ENCODE peak calls at places on chromosomes 5 and 9, in seven cellular contexts. G, Z, F, S, I, V and R are unnamed samples.

GRCh38 chr9:96150324-96151023 is 151.5 kb downstream of the HSD17B3 start:
- DNase-seq in F (no peak), G (no peak), V (no peak), Z (no peak), I (no peak), S (no peak), R (peak; percentile 46)

GRCh38 chr5:114010362-114010761 is 351.5 kb upstream of the KCNN2 start:
- DNase-seq in G (no peak), Z (peak; percentile 45), S (no peak), F (no peak), I (no peak), V (no peak), R (no peak)

GRCh38 chr9:135791431-135792267 is 89.7 kb downstream of the KCNT1 start:
- DNase-seq in F (no peak), S (no peak), Z (no peak), V (no peak), I (no peak), G (no peak), R (no peak)

GRCh38 chr5:39449572-39449971 is 24.8 kb upstream of the DAB2 start:
- DNase-seq in G (no peak), S (no peak), Z (no peak), F (no peak), V (no peak), I (no peak), R (no peak)

GRCh38 chr5:173232499-173233346 is 2.3 kb downstream of the NKX2-5 start:
- DNase-seq in I (no peak), S (no peak), Z (peak; percentile 27), V (peak; percentile 59), F (no peak), G (no peak), R (no peak)

GRCh38 chr9:13032585-13032984 is 246.9 kb downstream of the MPDZ start:
- DNase-seq in I (no peak), S (no peak), G (no peak), V (no peak), F (no peak), Z (no peak), R (no peak)

GRCh38 chr5:77679791-77680190 is 41.3 kb upstream of the OTP start:
- DNase-seq in Z (peak; percentile 75), G (no peak), I (no peak), S (no peak), V (no peak), F (no peak), R (no peak)

GRCh38 chr5:160312960-160313734 is 783 bp upstream of the CCNJL start:
- DNase-seq in I (no peak), S (no peak), F (no peak), Z (no peak), G (no peak), V (no peak), R (no peak)

GRCh38 chr9:38359689-38360385 is 32.7 kb upstream of the ALDH1B1 start:
- DNase-seq in Z (peak; percentile 69), S (no peak), V (no peak), G (no peak), I (no peak), F (no peak), R (no peak)

GRCh38 chr5:146751781-146752401 is 126.7 kb downstream of the PPP2R2B start:
- DNase-seq in G (no peak), Z (no peak), S (no peak), I (peak; percentile 52), F (no peak), V (no peak), R (peak; percentile 25)

GRCh38 chr5:87020099-87020934 is 247.4 kb upstream of the RASA1 start:
- DNase-seq in V (peak; percentile 50), S (no peak), Z (peak; percentile 26), I (peak; percentile 80), F (peak; percentile 52), G (peak; percentile 7), R (peak; percentile 37)

GRCh38 chr9:2506310-2506709 is 115.3 kb upstream of the VLDLR start:
- DNase-seq in I (no peak), S (no peak), F (no peak), Z (no peak), G (no peak), V (peak; percentile 16), R (no peak)

GRCh38 chr9:109122726-109123621 is 3.2 kb upstream of the TMEM245 start:
- DNase-seq in Z (no peak), S (no peak), F (no peak), I (no peak), V (no peak), G (no peak), R (no peak)

GRCh38 chr5:3329427-3329826 is 266.2 kb upstream of the IRX1 start:
- DNase-seq in Z (no peak), G (no peak), S (no peak), V (no peak), I (no peak), F (no peak), R (no peak)

GRCh38 chr5:10505517-10506095 is 58.3 kb upstream of the ANKRD33B start:
- DNase-seq in Z (no peak), G (no peak), F (no peak), V (no peak), S (no peak), I (peak; percentile 6), R (no peak)

GRCh38 chr9:4334439-4334838 is 34.6 kb upstream of the GLIS3 start:
- DNase-seq in I (no peak), Z (peak; percentile 24), F (peak; percentile 67), G (peak; percentile 15), S (no peak), V (peak; percentile 96), R (peak; percentile 42)

GRCh38 chr5:52073993-52074689 is 690.9 kb downstream of the ISL1 start:
- DNase-seq in F (no peak), I (no peak), S (no peak), Z (no peak), V (no peak), G (no peak), R (no peak)

GRCh38 chr9:96501981-96502833 is 52.2 kb downstream of the HABP4 start:
- DNase-seq in S (no peak), F (no peak), V (no peak), Z (no peak), I (no peak), G (no peak), R (no peak)

GRCh38 chr5:944992-945685 is 52.5 kb downstream of the TRIP13 start:
- DNase-seq in V (no peak), I (no peak), Z (no peak), F (no peak), G (no peak), S (no peak), R (no peak)

GRCh38 chr5:159216454-159216853 is 7.1 kb upstream of the RNF145 start:
- DNase-seq in I (no peak), V (no peak), Z (peak; percentile 9), S (no peak), G (no peak), F (no peak), R (no peak)

GRCh38 chr9:88746029-88746743 is 211.2 kb downstream of the NXNL2 start:
- DNase-seq in V (no peak), S (no peak), Z (peak; percentile 95), G (no peak), F (peak; percentile 22), I (peak; percentile 69), R (peak; percentile 40)

GRCh38 chr9:105259274-105259673 is 14.8 kb downstream of the SLC44A1 start:
- DNase-seq in Z (no peak), F (no peak), V (no peak), S (no peak), I (no peak), G (no peak), R (no peak)
- H3K4me1 ChIP-seq in Z (peaks cover 18% of the 10 kb centered on the region), F (peaks cover 21% of the 10 kb centered on the region), V (peaks cover 2% of the 10 kb centered on the region), S (no peaks in the 10 kb centered on the region), I (no peaks in the 10 kb centered on the region), G (peaks cover 29% of the 10 kb centered on the region), R (peaks cover 19% of the 10 kb centered on the region)

DNA sequence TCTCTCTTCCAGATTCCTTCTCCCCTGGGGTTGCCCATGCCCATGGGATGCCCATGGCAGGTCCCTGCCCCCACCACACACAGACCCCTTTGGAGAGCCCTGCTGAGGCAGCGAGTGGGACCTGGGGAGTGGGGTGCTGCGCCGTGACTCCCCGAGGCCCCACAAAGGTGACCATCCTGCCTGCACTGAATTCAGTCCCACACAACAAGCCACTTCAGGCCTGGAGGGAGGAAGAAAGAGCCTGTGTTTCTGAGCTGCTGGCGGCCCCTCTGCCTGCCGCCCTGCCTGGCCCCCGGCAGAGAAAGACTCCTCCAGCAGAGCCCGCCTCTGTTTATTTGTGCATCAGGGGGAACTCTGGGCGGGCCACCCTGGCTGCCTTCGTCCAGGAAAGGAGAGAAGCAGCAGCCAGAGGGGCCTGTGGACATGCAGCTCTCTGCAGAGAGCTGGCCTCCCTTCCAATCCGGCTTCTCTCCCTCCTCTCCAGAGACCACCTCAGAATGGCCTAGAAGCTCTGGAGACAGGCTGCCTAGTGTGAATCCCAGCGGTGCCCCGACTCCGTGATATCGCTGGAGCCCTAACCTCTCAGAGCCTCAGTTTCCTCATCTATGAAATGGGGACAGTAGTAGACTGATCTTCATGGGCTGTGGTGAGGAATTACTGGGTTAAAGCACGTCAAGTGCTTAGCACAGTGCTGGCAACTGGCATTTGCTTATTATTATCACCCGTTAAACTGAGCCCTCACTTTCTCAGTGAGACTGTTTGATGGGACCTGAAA is 72.9 kb downstream of the COL27A1 start:
- DNase-seq in V (no peak), S (no peak), I (no peak), F (no peak), Z (no peak), G (no peak), R (no peak)
- H3K4me1 ChIP-seq in V (no peaks in the 10 kb centered on the region), S (no peaks in the 10 kb centered on the region), I (peaks cover 3% of the 10 kb centered on the region), F (no peaks in the 10 kb centered on the region), Z (peaks cover 28% of the 10 kb centered on the region), G (peaks cover 22% of the 10 kb centered on the region), R (no peaks in the 10 kb centered on the region)

GRCh38 chr9:592733-593132 is 248.8 kb upstream of the DMRT1 start:
- DNase-seq in V (no peak), I (no peak), F (no peak), Z (no peak), S (no peak), G (no peak), R (no peak)
- H3K4me1 ChIP-seq in V (peaks cover 11% of the 10 kb centered on the region), I (no peaks in the 10 kb centered on the region), F (peaks cover 6% of the 10 kb centered on the region), Z (peaks cover 7% of the 10 kb centered on the region), S (no peaks in the 10 kb centered on the region), G (peaks cover 17% of the 10 kb centered on the region), R (peaks cover 16% of the 10 kb centered on the region)

GRCh38 chr5:31638286-31638685 is 645 bp upstream of the PDZD2 start:
- DNase-seq in V (no peak), Z (peak; percentile 12), I (peak; percentile 54), G (no peak), F (peak; percentile 55), S (no peak), R (no peak)

GRCh38 chr5:31632460-31632859 is 6.5 kb upstream of the PDZD2 start:
- DNase-seq in I (no peak), V (no peak), Z (no peak), F (no peak), G (no peak), S (no peak), R (no peak)

GRCh38 chr5:31637851-31638250 is 1.1 kb upstream of the PDZD2 start:
- DNase-seq in G (no peak), S (no peak), I (no peak), V (no peak), Z (no peak), F (no peak), R (no peak)

GRCh38 chr5:31638748-31639418 is at the start of gene PDZD2:
- DNase-seq in F (peak; percentile 73), Z (peak; percentile 65), I (peak; percentile 76), S (peak; percentile 75), G (peak; percentile 38), V (peak; percentile 79), R (peak; percentile 60)

DNA sequence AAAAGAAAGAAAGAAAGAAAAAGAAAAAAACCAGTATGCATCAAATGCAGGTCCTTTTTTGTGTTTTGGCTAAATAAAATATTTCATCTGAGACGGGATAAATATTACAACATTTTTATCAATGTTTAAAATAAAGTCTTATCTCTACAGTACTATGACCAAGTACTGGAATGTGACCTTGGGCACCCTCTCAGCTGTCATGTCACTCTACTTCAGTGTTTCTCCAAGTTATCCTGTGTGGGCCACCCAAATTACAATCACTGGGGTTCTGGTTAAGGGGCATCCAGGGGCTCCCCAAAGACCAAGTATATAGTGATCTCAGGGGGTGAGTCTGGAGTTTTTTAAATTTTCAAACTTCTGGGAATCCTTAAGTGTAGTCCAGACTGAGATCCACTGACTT is 3.5 kb upstream of the PDZD2 start:
- DNase-seq in G (no peak), I (no peak), Z (no peak), V (no peak), F (peak; percentile 71), S (no peak), R (no peak)
- H3K4me1 ChIP-seq in G (peaks cover 4% of the 10 kb centered on the region), I (no peaks in the 10 kb centered on the region), Z (no peaks in the 10 kb centered on the region), V (no peaks in the 10 kb centered on the region), F (peaks cover 38% of the 10 kb centered on the region), S (peaks cover 5% of the 10 kb centered on the region), R (peaks cover 13% of the 10 kb centered on the region)